ENCODE peak calls at places on chromosome 6, in seven cellular contexts. One of them, this sample, is unnamed.

GRCh38 chr6:4610256-4610655 is 165.9 kb upstream of the CDYL start:
- DNase-seq in fibroblast of lung: peak
- DNase-seq in mammary epithelial cell: peak
- DNase-seq in endothelial cell of umbilical vein: peak
- DNase-seq in neural progenitor cell: no peak
- DNase-seq in HepG2: no peak
- DNase-seq in PC-3: no peak
- DNase-seq in this sample: no peak

GRCh38 chr6:45132059-45132458 is 196.1 kb upstream of the RUNX2 start:
- DNase-seq in fibroblast of lung: peak
- DNase-seq in mammary epithelial cell: no peak
- DNase-seq in endothelial cell of umbilical vein: peak
- DNase-seq in neural progenitor cell: no peak
- DNase-seq in HepG2: no peak
- DNase-seq in PC-3: peak
- DNase-seq in this sample: no peak

GRCh38 chr6:150465610-150466009 is 96.8 kb downstream of the IYD start:
- DNase-seq in fibroblast of lung: no peak
- DNase-seq in mammary epithelial cell: no peak
- DNase-seq in endothelial cell of umbilical vein: no peak
- DNase-seq in neural progenitor cell: no peak
- DNase-seq in HepG2: no peak
- DNase-seq in PC-3: peak
- DNase-seq in this sample: no peak

GRCh38 chr6:2853766-2854393 is 12.2 kb upstream of the SERPINB1 start:
- DNase-seq in fibroblast of lung: peak
- DNase-seq in mammary epithelial cell: peak
- DNase-seq in endothelial cell of umbilical vein: peak
- DNase-seq in neural progenitor cell: peak
- DNase-seq in HepG2: peak
- DNase-seq in PC-3: peak
- DNase-seq in this sample: no peak

GRCh38 chr6:33199687-33200233 is 705 bp downstream of the RXRB start:
- DNase-seq in fibroblast of lung: peak
- DNase-seq in mammary epithelial cell: peak
- DNase-seq in endothelial cell of umbilical vein: peak
- DNase-seq in neural progenitor cell: peak
- DNase-seq in HepG2: peak
- DNase-seq in PC-3: peak
- DNase-seq in this sample: no peak

GRCh38 chr6:52407467-52407866 is 12.7 kb upstream of the EFHC1 start:
- DNase-seq in fibroblast of lung: peak
- DNase-seq in mammary epithelial cell: peak
- DNase-seq in endothelial cell of umbilical vein: peak
- DNase-seq in neural progenitor cell: peak
- DNase-seq in HepG2: peak
- DNase-seq in PC-3: peak
- DNase-seq in this sample: no peak

GRCh38 chr6:56292505-56293181 is 45.3 kb upstream of the COL21A1 start:
- DNase-seq in fibroblast of lung: peak
- DNase-seq in mammary epithelial cell: peak
- DNase-seq in endothelial cell of umbilical vein: peak
- DNase-seq in neural progenitor cell: peak
- DNase-seq in HepG2: peak
- DNase-seq in PC-3: peak
- DNase-seq in this sample: no peak

GRCh38 chr6:142172758-142173157 is 25.7 kb downstream of the VTA1 start:
- DNase-seq in fibroblast of lung: no peak
- DNase-seq in mammary epithelial cell: no peak
- DNase-seq in endothelial cell of umbilical vein: no peak
- DNase-seq in neural progenitor cell: no peak
- DNase-seq in HepG2: no peak
- DNase-seq in PC-3: no peak
- DNase-seq in this sample: no peak

GRCh38 chr6:128491643-128492206 is 28.7 kb downstream of the PTPRK start:
- DNase-seq in fibroblast of lung: peak
- DNase-seq in mammary epithelial cell: peak
- DNase-seq in endothelial cell of umbilical vein: peak
- DNase-seq in neural progenitor cell: peak
- DNase-seq in HepG2: no peak
- DNase-seq in PC-3: peak
- DNase-seq in this sample: no peak

GRCh38 chr6:126913658-126914057 is 204.8 kb upstream of the RSPO3 start:
- DNase-seq in fibroblast of lung: no peak
- DNase-seq in mammary epithelial cell: no peak
- DNase-seq in endothelial cell of umbilical vein: no peak
- DNase-seq in neural progenitor cell: no peak
- DNase-seq in HepG2: no peak
- DNase-seq in PC-3: no peak
- DNase-seq in this sample: no peak

GRCh38 chr6:13260116-13260598 is 68.2 kb downstream of the TBC1D7 start:
- DNase-seq in fibroblast of lung: no peak
- DNase-seq in mammary epithelial cell: no peak
- DNase-seq in endothelial cell of umbilical vein: no peak
- DNase-seq in neural progenitor cell: no peak
- DNase-seq in HepG2: no peak
- DNase-seq in PC-3: no peak
- DNase-seq in this sample: no peak

GRCh38 chr6:125989631-125990030 is 3.3 kb downstream of the TRMT11 start:
- DNase-seq in fibroblast of lung: peak
- DNase-seq in mammary epithelial cell: no peak
- DNase-seq in endothelial cell of umbilical vein: peak
- DNase-seq in neural progenitor cell: no peak
- DNase-seq in HepG2: peak
- DNase-seq in PC-3: peak
- DNase-seq in this sample: no peak

GRCh38 chr6:110563711-110564110 is 87.3 kb upstream of the SLC22A16 start:
- DNase-seq in fibroblast of lung: no peak
- DNase-seq in mammary epithelial cell: no peak
- DNase-seq in endothelial cell of umbilical vein: no peak
- DNase-seq in neural progenitor cell: no peak
- DNase-seq in HepG2: no peak
- DNase-seq in PC-3: no peak
- DNase-seq in this sample: no peak

GRCh38 chr6:20699402-20699801 is 165.1 kb downstream of the CDKAL1 start:
- DNase-seq in fibroblast of lung: no peak
- DNase-seq in mammary epithelial cell: no peak
- DNase-seq in endothelial cell of umbilical vein: no peak
- DNase-seq in neural progenitor cell: no peak
- DNase-seq in HepG2: no peak
- DNase-seq in PC-3: no peak
- DNase-seq in this sample: no peak

GRCh38 chr6:138546733-138547185 is 47.5 kb upstream of the NHSL1 start:
- DNase-seq in fibroblast of lung: peak
- DNase-seq in mammary epithelial cell: peak
- DNase-seq in endothelial cell of umbilical vein: peak
- DNase-seq in neural progenitor cell: no peak
- DNase-seq in HepG2: peak
- DNase-seq in PC-3: peak
- DNase-seq in this sample: peak

GRCh38 chr6:37897321-37897720 is 77.8 kb downstream of the ZFAND3 start:
- DNase-seq in fibroblast of lung: peak
- DNase-seq in mammary epithelial cell: peak
- DNase-seq in endothelial cell of umbilical vein: no peak
- DNase-seq in neural progenitor cell: no peak
- DNase-seq in HepG2: no peak
- DNase-seq in PC-3: peak
- DNase-seq in this sample: no peak

GRCh38 chr6:152206072-152206818 is 398.8 kb downstream of the ESR1 start:
- DNase-seq in fibroblast of lung: no peak
- DNase-seq in mammary epithelial cell: no peak
- DNase-seq in endothelial cell of umbilical vein: peak
- DNase-seq in neural progenitor cell: peak
- DNase-seq in HepG2: peak
- DNase-seq in PC-3: peak
- DNase-seq in this sample: no peak

GRCh38 chr6:88913471-88913870 is 49.9 kb downstream of the RNGTT start:
- DNase-seq in fibroblast of lung: no peak
- DNase-seq in mammary epithelial cell: no peak
- DNase-seq in endothelial cell of umbilical vein: no peak
- DNase-seq in neural progenitor cell: no peak
- DNase-seq in HepG2: no peak
- DNase-seq in PC-3: no peak
- DNase-seq in this sample: no peak

GRCh38 chr6:144895890-144896289 is 610.8 kb downstream of the UTRN start:
- DNase-seq in fibroblast of lung: no peak
- DNase-seq in mammary epithelial cell: no peak
- DNase-seq in endothelial cell of umbilical vein: no peak
- DNase-seq in neural progenitor cell: no peak
- DNase-seq in HepG2: no peak
- DNase-seq in PC-3: no peak
- DNase-seq in this sample: no peak

GRCh38 chr6:84773431-84774173 is 9.2 kb upstream of the TBX18 start:
- DNase-seq in fibroblast of lung: no peak
- DNase-seq in mammary epithelial cell: peak
- DNase-seq in endothelial cell of umbilical vein: peak
- DNase-seq in neural progenitor cell: peak
- DNase-seq in HepG2: no peak
- DNase-seq in PC-3: no peak
- DNase-seq in this sample: no peak
- TF ChIP-seq EZH2 in fibroblast of lung: peak
- TF ChIP-seq EZH2 in mammary epithelial cell: peak
- TF ChIP-seq EZH2 in endothelial cell of umbilical vein: peak
- TF ChIP-seq EZH2 in neural progenitor cell: peak
- TF ChIP-seq EZH2 in HepG2: no peak
- TF ChIP-seq EZH2 in PC-3: no peak
- TF ChIP-seq EZH2 in this sample: peak

DNA sequence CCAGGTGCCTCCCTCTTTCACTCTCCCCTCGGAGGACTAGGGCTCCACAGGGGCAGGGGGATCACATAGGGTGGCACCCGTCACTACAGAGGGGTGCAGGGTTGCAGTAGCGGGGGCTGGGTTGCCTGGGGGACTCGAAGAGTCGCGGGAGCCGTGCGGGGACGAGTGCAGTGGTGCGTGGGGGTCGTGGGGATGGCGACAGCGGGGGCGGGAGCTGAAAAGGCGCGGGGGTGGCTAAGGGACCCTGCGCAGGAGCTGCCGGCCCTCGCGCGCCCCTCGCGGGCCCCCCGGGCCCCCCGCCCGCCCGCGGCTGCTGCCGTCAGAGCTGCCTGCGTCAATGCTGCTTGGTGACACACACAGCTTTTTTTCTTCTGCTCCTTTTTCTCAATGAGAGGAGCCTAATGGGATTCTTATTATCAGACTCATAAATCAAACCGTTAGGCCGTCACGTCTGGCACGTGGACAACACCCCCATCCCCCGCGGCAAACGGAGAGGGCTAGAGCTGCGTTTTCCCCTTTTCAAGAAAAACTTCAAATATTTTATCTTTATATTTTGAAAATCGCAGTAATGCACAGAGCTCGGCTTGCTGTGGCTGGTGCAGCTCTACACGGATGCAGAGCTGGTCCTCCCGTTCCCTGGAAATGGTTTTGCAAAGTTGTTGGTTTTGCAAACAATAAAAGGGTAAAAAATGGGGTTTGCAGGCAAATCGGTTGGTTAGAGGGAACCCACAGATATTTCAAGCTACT is 161.6 kb downstream of the TBXT start:
- DNase-seq in fibroblast of lung: peak
- DNase-seq in mammary epithelial cell: no peak
- DNase-seq in endothelial cell of umbilical vein: no peak
- DNase-seq in neural progenitor cell: peak
- DNase-seq in HepG2: no peak
- DNase-seq in PC-3: no peak
- DNase-seq in this sample: no peak
- H3K4me2 ChIP-seq in fibroblast of lung: peak
- H3K4me2 ChIP-seq in mammary epithelial cell: no peak
- H3K4me2 ChIP-seq in endothelial cell of umbilical vein: no peak
- H3K4me2 ChIP-seq in neural progenitor cell: peak
- H3K4me2 ChIP-seq in HepG2: no peak
- H3K4me2 ChIP-seq in PC-3: no peak
- H3K4me2 ChIP-seq in this sample: no peak

GRCh38 chr6:117907600-117908245 is 659 bp downstream of the SLC35F1 start:
- DNase-seq in fibroblast of lung: peak
- DNase-seq in mammary epithelial cell: no peak
- DNase-seq in endothelial cell of umbilical vein: peak
- DNase-seq in neural progenitor cell: peak
- DNase-seq in HepG2: no peak
- DNase-seq in PC-3: no peak
- DNase-seq in this sample: no peak

GRCh38 chr6:117909638-117910037 is 2.6 kb downstream of the SLC35F1 start:
- DNase-seq in fibroblast of lung: no peak
- DNase-seq in mammary epithelial cell: no peak
- DNase-seq in endothelial cell of umbilical vein: no peak
- DNase-seq in neural progenitor cell: no peak
- DNase-seq in HepG2: no peak
- DNase-seq in PC-3: no peak
- DNase-seq in this sample: no peak

GRCh38 chr6:117906905-117907599 is at the start of gene SLC35F1:
- DNase-seq in fibroblast of lung: peak
- DNase-seq in mammary epithelial cell: peak
- DNase-seq in endothelial cell of umbilical vein: peak
- DNase-seq in neural progenitor cell: peak
- DNase-seq in HepG2: peak
- DNase-seq in PC-3: no peak
- DNase-seq in this sample: no peak

GRCh38 chr6:117906454-117906904 is 585 bp upstream of the SLC35F1 start:
- DNase-seq in fibroblast of lung: no peak
- DNase-seq in mammary epithelial cell: no peak
- DNase-seq in endothelial cell of umbilical vein: no peak
- DNase-seq in neural progenitor cell: peak
- DNase-seq in HepG2: no peak
- DNase-seq in PC-3: peak
- DNase-seq in this sample: no peak

GRCh38 chr6:117908246-117909107 is 1.4 kb downstream of the SLC35F1 start:
- DNase-seq in fibroblast of lung: peak
- DNase-seq in mammary epithelial cell: no peak
- DNase-seq in endothelial cell of umbilical vein: no peak
- DNase-seq in neural progenitor cell: peak
- DNase-seq in HepG2: no peak
- DNase-seq in PC-3: no peak
- DNase-seq in this sample: no peak
- TF ChIP-seq EZH2 in fibroblast of lung: peak
- TF ChIP-seq EZH2 in mammary epithelial cell: no peak
- TF ChIP-seq EZH2 in endothelial cell of umbilical vein: peak
- TF ChIP-seq EZH2 in neural progenitor cell: peak
- TF ChIP-seq EZH2 in HepG2: no peak
- TF ChIP-seq EZH2 in PC-3: no peak
- TF ChIP-seq EZH2 in this sample: peak

DNA sequence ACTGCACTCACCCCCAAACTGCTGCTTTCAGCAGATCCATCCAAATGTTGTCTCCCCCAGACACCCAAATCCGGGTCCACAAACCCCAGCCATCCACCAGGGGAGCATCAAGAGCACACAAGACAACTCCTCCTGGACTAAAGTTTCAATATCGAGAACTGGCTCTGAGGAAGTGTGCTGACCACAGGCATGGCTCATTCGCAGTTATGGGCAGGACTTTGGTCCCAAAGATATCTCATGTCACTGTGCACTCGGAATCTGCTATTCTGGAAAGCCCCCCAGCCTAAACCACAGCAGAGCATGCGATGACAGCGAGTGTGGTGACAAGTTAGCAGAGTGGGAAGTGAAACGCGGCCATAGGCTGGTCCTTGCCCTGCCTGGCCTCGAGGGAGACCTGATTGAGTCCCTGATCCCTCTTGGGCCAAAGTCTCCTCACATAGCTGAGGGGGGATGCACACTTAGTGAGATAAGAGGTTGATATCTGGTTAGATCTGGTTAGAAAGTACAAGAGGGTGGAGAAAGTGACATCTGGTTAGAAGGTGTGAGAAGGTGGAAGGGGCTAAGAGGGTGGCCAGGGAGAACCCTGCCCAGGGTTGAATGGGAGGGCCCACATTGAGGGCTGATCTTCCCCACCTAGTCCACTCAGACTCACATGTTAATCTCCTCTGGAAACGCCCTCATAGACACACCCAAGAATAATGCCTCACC is 149.7 kb downstream of the MRPL14 start:
- DNase-seq in fibroblast of lung: no peak
- DNase-seq in mammary epithelial cell: no peak
- DNase-seq in endothelial cell of umbilical vein: no peak
- DNase-seq in neural progenitor cell: no peak
- DNase-seq in HepG2: no peak
- DNase-seq in PC-3: no peak
- DNase-seq in this sample: no peak
- H3K4me2 ChIP-seq in fibroblast of lung: no peak
- H3K4me2 ChIP-seq in mammary epithelial cell: no peak
- H3K4me2 ChIP-seq in endothelial cell of umbilical vein: no peak
- H3K4me2 ChIP-seq in neural progenitor cell: no peak
- H3K4me2 ChIP-seq in HepG2: peak
- H3K4me2 ChIP-seq in PC-3: no peak
- H3K4me2 ChIP-seq in this sample: no peak

This sample was measured in keratinocyte.